ENCODE peak calls at places on chromosome 5, in ten cellular contexts. O is KBM-7, F is memory B cell, G is heart right ventricle, Y is GM23248, E is NCI-H345, H is non-pigmented ciliary epithelial cell, C is suprapubic skin, J is heart left ventricle, T is HFF-Myc. B is an unnamed sample.

GRCh38 chr5:109580225-109580624 is 109.5 kb upstream of the MAN2A1 start:
- DNase-seq in O (no peak), F (no peak), G (no peak), Y (no peak), E (no peak), H (no peak), C (no peak), J (no peak), T (no peak), B (no peak)

GRCh38 chr5:154110781-154111180 is 72.0 kb downstream of the MFAP3 start:
- DNase-seq in O (no peak), F (no peak), G (no peak), Y (peak), E (no peak), H (no peak), C (no peak), J (no peak), T (peak), B (no peak)

GRCh38 chr5:1247811-1248210 is 22.6 kb downstream of the SLC6A18 start:
- DNase-seq in O (no peak), F (no peak), G (no peak), Y (no peak), E (no peak), H (no peak), C (no peak), J (no peak), T (no peak), B (no peak)

GRCh38 chr5:139611703-139612584 is 36.2 kb upstream of the CXXC5 start:
- DNase-seq in O (no peak), F (no peak), G (no peak), Y (peak), E (no peak), H (no peak), C (no peak), J (no peak), T (no peak), B (peak)

GRCh38 chr5:168342985-168343384 is 51.5 kb downstream of the WWC1 start:
- DNase-seq in O (no peak), F (no peak), G (no peak), Y (no peak), E (no peak), H (no peak), C (no peak), J (no peak), T (no peak), B (no peak)

GRCh38 chr5:172862165-172862801 is 28.2 kb downstream of the ERGIC1 start:
- DNase-seq in O (no peak), F (no peak), G (no peak), Y (no peak), E (no peak), H (no peak), C (no peak), J (peak), T (no peak), B (no peak)

GRCh38 chr5:5886812-5887486 is 464.5 kb downstream of the ICE1 start:
- DNase-seq in O (peak), F (peak), G (no peak), Y (no peak), E (peak), H (no peak), C (no peak), J (peak), T (no peak), B (no peak)

GRCh38 chr5:378976-379742 is 57.6 kb downstream of the AHRR start:
- DNase-seq in O (no peak), F (no peak), G (no peak), Y (peak), E (no peak), H (no peak), C (peak), J (peak), T (no peak), B (no peak)

GRCh38 chr5:111469905-111470304 is 42.4 kb downstream of the STARD4 start:
- DNase-seq in O (peak), F (no peak), G (no peak), Y (peak), E (no peak), H (no peak), C (no peak), J (no peak), T (no peak), B (peak)

GRCh38 chr5:156170351-156170961 is 156.5 kb upstream of the SGCD start:
- DNase-seq in O (no peak), F (no peak), G (no peak), Y (no peak), E (no peak), H (no peak), C (no peak), J (no peak), T (no peak), B (no peak)

B was measured in MV-4-11.